ENCODE peak calls at places on chromosomes 2 and 18, in five cellular contexts. C is hepatocyte, W is PC-9, P is HCT116, V is GM23248. F is an unnamed sample. For H3K9me2, the result is how much of the 10 kb centered on the place peaks cover.

GRCh38 chr18:31217038-31217437 is 54.4 kb upstream of the DSC1 start:
- DNase-seq in P (no peak), W (no peak), V (no peak), C (no peak), F (no peak)

GRCh38 chr2:184598313-184599053 is at the start of gene ZNF804A:
- DNase-seq in V (peak), P (no peak), W (peak), C (peak), F (peak)

GRCh38 chr2:31075936-31076590 is 62.2 kb downstream of the GALNT14 start:
- DNase-seq in C (no peak), W (no peak), P (no peak), V (peak), F (peak)

GRCh38 chr2:120791961-120792295 is 56.3 kb downstream of the GLI2 start:
- DNase-seq in W (peak), C (no peak), P (peak), V (peak), F (peak)

GRCh38 chr2:1744446-1745170 is at the start of gene PXDN:
- DNase-seq in V (peak), C (peak), P (no peak), W (peak), F (peak)

GRCh38 chr2:31688282-31688681 is 107.5 kb upstream of the SRD5A2 start:
- DNase-seq in W (no peak), C (no peak), V (no peak), P (peak), F (peak)

GRCh38 chr2:227942021-227942420 is 70.6 kb downstream of the DAW1 start:
- DNase-seq in C (no peak), V (peak), P (no peak), W (no peak), F (peak)

GRCh38 chr2:15863089-15863488 is 77.3 kb upstream of the MYCN start:
- DNase-seq in C (no peak), P (no peak), V (no peak), W (no peak), F (no peak)

GRCh38 chr18:36035253-36035652 is 32.1 kb downstream of the RPRD1A start:
- DNase-seq in P (no peak), C (no peak), W (no peak), V (peak), F (no peak)

GRCh38 chr2:128563348-128563687 is 244.7 kb upstream of the HS6ST1 start:
- DNase-seq in V (peak), C (no peak), W (no peak), P (no peak), F (no peak)

GRCh38 chr18:39946623-39947061 is 2008.4 kb upstream of the PIK3C3 start:
- DNase-seq in C (peak), V (peak), P (peak), W (peak), F (peak)

GRCh38 chr2:216619411-216620393 is 13.5 kb upstream of the IGFBP2 start:
- DNase-seq in C (peak), P (no peak), V (peak), W (no peak), F (no peak)

GRCh38 chr2:240919786-240920782 is 13.9 kb downstream of the CROCC2 start:
- DNase-seq in C (peak), V (no peak), P (no peak), W (no peak), F (no peak)

GRCh38 chr2:70328921-70329561 is 27.2 kb upstream of the FAM136A start:
- DNase-seq in P (peak), C (peak), W (peak), V (peak), F (peak)

GRCh38 chr2:241349941-241350340 is 6.1 kb upstream of the FARP2 start:
- DNase-seq in C (no peak), V (no peak), W (no peak), P (no peak), F (no peak)

GRCh38 chr18:14189858-14190257 is 57.6 kb upstream of the ZNF519 start:
- DNase-seq in W (peak), P (peak), C (no peak), V (peak), F (peak)

GRCh38 chr2:230868947-230869690 is 4.4 kb downstream of the ITM2C start:
- DNase-seq in W (no peak), P (no peak), C (no peak), V (no peak), F (no peak)

GRCh38 chr2:208142255-208142924 is 3.6 kb downstream of the CRYGB start:
- DNase-seq in C (no peak), P (no peak), W (no peak), V (peak), F (peak)

GRCh38 chr2:169528271-169528701 is 18.8 kb downstream of the KLHL41 start:
- DNase-seq in C (peak), P (peak), V (peak), W (peak), F (peak)

GRCh38 chr2:16290311-16291020 is 350.1 kb downstream of the MYCN start:
- DNase-seq in V (no peak), W (no peak), C (no peak), P (no peak), F (no peak)

GRCh38 chr18:51193621-51194287 is 3.7 kb downstream of the MEX3C start:
- DNase-seq in C (no peak), W (no peak), V (peak), P (no peak), F (peak)

GRCh38 chr2:239316562-239317465 is 84.0 kb downstream of the HDAC4 start:
- DNase-seq in C (peak), W (no peak), V (peak), P (no peak), F (no peak)

GRCh38 chr2:198059800-198060199 is 255.4 kb downstream of the PLCL1 start:
- DNase-seq in C (no peak), P (no peak), W (no peak), V (no peak), F (no peak)

GRCh38 chr2:227237786-227238185 is 73.4 kb downstream of the COL4A3 start:
- DNase-seq in C (no peak), W (no peak), P (no peak), V (no peak), F (no peak)

GRCh38 chr18:71223487-71223886 is 934.6 kb downstream of the SOCS6 start:
- DNase-seq in P (no peak), W (no peak), V (no peak), C (no peak), F (no peak)

GRCh38 chr2:54083440-54083839 is 32.0 kb upstream of the ACYP2 start:
- DNase-seq in W (no peak), V (peak), C (no peak), P (no peak), F (no peak)

GRCh38 chr2:11677146-11678055 is 7.4 kb upstream of the NTSR2 start:
- DNase-seq in V (no peak), P (no peak), C (no peak), W (no peak), F (no peak)

GRCh38 chr2:155250800-155251199 is 552.3 kb downstream of the KCNJ3 start:
- DNase-seq in W (peak), P (peak), V (peak), C (no peak), F (peak)

GRCh38 chr2:73266061-73266891 is 18.0 kb downstream of the FBXO41 start:
- DNase-seq in P (no peak), W (no peak), V (no peak), C (no peak), F (no peak)

GRCh38 chr2:24743914-24744313 is 49.3 kb downstream of the PTRHD1 start:
- DNase-seq in W (no peak), V (no peak), C (no peak), P (no peak), F (no peak)

GRCh38 chr2:234309431-234309830 is 187.4 kb downstream of the ARL4C start:
- DNase-seq in V (no peak), W (no peak), P (no peak), C (no peak), F (no peak)

GRCh38 chr2:234308814-234309195 is 188.1 kb downstream of the ARL4C start:
- DNase-seq in W (peak), V (no peak), P (no peak), C (no peak), F (peak)

GRCh38 chr2:234308073-234308813 is 188.6 kb downstream of the ARL4C start:
- DNase-seq in W (no peak), V (no peak), P (no peak), C (no peak), F (peak)

GRCh38 chr2:234310166-234310565 is 186.7 kb downstream of the ARL4C start:
- DNase-seq in P (no peak), W (no peak), V (no peak), C (no peak), F (no peak)

GRCh38 chr2:234313498-234313897 is 183.4 kb downstream of the ARL4C start:
- DNase-seq in V (no peak), W (no peak), C (no peak), P (no peak), F (no peak)
- H3K9me2 ChIP-seq in V (under half), W (under half), C (under half), P (under half), F (under half)

GRCh38 chr2:218858671-218859555 is 692 bp upstream of the WNT6 start:
- DNase-seq in W (no peak), P (no peak), V (no peak), C (no peak), F (no peak)
- TF ChIP-seq EZH2 in W (no peak), P (no peak), V (peak), C (peak), F (no peak)

GRCh38 chr2:7987992-7988391 is 693.9 kb upstream of the ID2 start:
- DNase-seq in W (no peak), P (no peak), V (no peak), C (no peak), F (no peak)
- H3K9me2 ChIP-seq in W (under half), P (under half), V (under half), C (under half), F (under half)

GRCh38 chr2:26561918-26562810 is 79.0 kb downstream of the CIB4 start:
- DNase-seq in P (peak), W (peak), V (peak), C (no peak), F (no peak)
- TF ChIP-seq EZH2 in P (no peak), W (no peak), V (no peak), C (no peak), F (no peak)

F was measured in PC-3.